ENCODE peak calls at places on chromosomes 5 and 9, in four cellular contexts. R is fibroblast of the aortic adventitia, L is GM06990, D is HFFc6. Y is an unnamed sample.

GRCh38 chr9:136339173-136339957 is 12.0 kb downstream of the GPSM1 start:
- DNase-seq in R (peak), D (no peak), L (peak), Y (peak)

GRCh38 chr9:132489536-132489935 is 79.5 kb downstream of the CFAP77 start:
- DNase-seq in D (no peak), L (no peak), R (no peak), Y (no peak)

GRCh38 chr5:13946111-13946510 is 1.6 kb upstream of the DNAH5 start:
- DNase-seq in L (no peak), D (no peak), R (peak), Y (no peak)

GRCh38 chr5:142674438-142675210 is 11.3 kb downstream of the FGF1 start:
- DNase-seq in D (peak), L (no peak), R (peak), Y (no peak)

GRCh38 chr5:127297348-127298035 is 6.9 kb downstream of the MEGF10 start:
- DNase-seq in D (no peak), R (no peak), L (no peak), Y (no peak)

GRCh38 chr9:78122631-78123030 is 91.0 kb upstream of the GNAQ start:
- DNase-seq in R (peak), D (no peak), L (no peak), Y (no peak)

GRCh38 chr5:126988021-126988569 is 42.3 kb downstream of the MARCHF3 start:
- DNase-seq in L (peak), D (no peak), R (no peak), Y (peak)

GRCh38 chr9:136231478-136232297 is 13.9 kb downstream of the QSOX2 start:
- DNase-seq in L (no peak), R (no peak), D (no peak), Y (no peak)

GRCh38 chr5:11273180-11273882 is 512.3 kb upstream of the DAP start:
- DNase-seq in D (no peak), R (no peak), L (no peak), Y (no peak)

GRCh38 chr9:93111001-93111370 is 15.0 kb downstream of the CARD19 start:
- DNase-seq in L (no peak), R (no peak), D (no peak), Y (no peak)

GRCh38 chr9:112705773-112706427 is 12.0 kb downstream of the INIP start:
- DNase-seq in L (no peak), R (peak), D (peak), Y (no peak)

GRCh38 chr5:86968311-86968753 is 299.4 kb upstream of the RASA1 start:
- DNase-seq in R (peak), D (peak), L (no peak), Y (peak)

GRCh38 chr9:137117269-137117731 is 2.8 kb upstream of the DPP7 start:
- DNase-seq in D (no peak), L (no peak), R (no peak), Y (peak)

GRCh38 chr5:153079396-153079795 is 411.1 kb upstream of the GRIA1 start:
- DNase-seq in L (no peak), D (no peak), R (no peak), Y (no peak)

GRCh38 chr5:34497031-34497808 is 158.9 kb upstream of the RAI14 start:
- DNase-seq in D (no peak), R (peak), L (peak), Y (no peak)

GRCh38 chr9:113139225-113139829 is 11.5 kb upstream of the SLC31A2 start:
- DNase-seq in R (no peak), D (no peak), L (no peak), Y (no peak)

GRCh38 chr5:134511796-134512660 is 13.4 kb upstream of the JADE2 start:
- DNase-seq in L (no peak), R (peak), D (peak), Y (no peak)

GRCh38 chr5:140042551-140043507 is at the start of gene NRG2:
- DNase-seq in D (peak), R (peak), L (peak), Y (peak)

GRCh38 chr5:83895860-83896259 is 175.2 kb upstream of the HAPLN1 start:
- DNase-seq in L (no peak), R (peak), D (no peak), Y (no peak)

GRCh38 chr5:179914032-179914755 is 6.5 kb upstream of the TBC1D9B start:
- DNase-seq in D (peak), R (peak), L (no peak), Y (no peak)

GRCh38 chr5:79959407-79959806 is 31.7 kb downstream of the MTX3 start:
- DNase-seq in L (no peak), R (no peak), D (no peak), Y (no peak)

GRCh38 chr5:93621340-93621872 is 38.4 kb downstream of the NR2F1 start:
- DNase-seq in R (no peak), D (no peak), L (no peak), Y (no peak)

GRCh38 chr5:158514353-158514960 is 585.3 kb downstream of the EBF1 start:
- DNase-seq in R (peak), L (no peak), D (no peak), Y (no peak)

GRCh38 chr5:150846651-150847333 is 471 bp downstream of the IRGM start:
- DNase-seq in R (peak), L (peak), D (peak), Y (peak)

GRCh38 chr5:17216974-17217325 is 481 bp upstream of the BASP1 start:
- DNase-seq in D (no peak), R (peak), L (no peak), Y (no peak)

GRCh38 chr5:73534001-73534547 is 31.4 kb downstream of the ANKRA2 start:
- DNase-seq in L (no peak), D (peak), R (peak), Y (no peak)

GRCh38 chr9:81562221-81563019 is 126.9 kb downstream of the TLE1 start:
- DNase-seq in L (no peak), D (peak), R (peak), Y (no peak)

GRCh38 chr9:86387376-86387775 is 33.2 kb upstream of the TUT7 start:
- DNase-seq in R (no peak), L (no peak), D (no peak), Y (no peak)

GRCh38 chr9:94627287-94627686 is 12.0 kb downstream of the FBP1 start:
- DNase-seq in L (no peak), R (no peak), D (no peak), Y (no peak)

GRCh38 chr5:131814990-131815389 is 18.2 kb upstream of the FNIP1 start:
- DNase-seq in D (peak), L (no peak), R (peak), Y (no peak)

GRCh38 chr5:177335701-177336065 is 15.8 kb downstream of the LMAN2 start:
- DNase-seq in D (no peak), R (no peak), L (no peak), Y (no peak)

GRCh38 chr5:41009228-41009627 is 61.9 kb downstream of the MROH2B start:
- DNase-seq in D (peak), L (no peak), R (peak), Y (no peak)

DNA sequence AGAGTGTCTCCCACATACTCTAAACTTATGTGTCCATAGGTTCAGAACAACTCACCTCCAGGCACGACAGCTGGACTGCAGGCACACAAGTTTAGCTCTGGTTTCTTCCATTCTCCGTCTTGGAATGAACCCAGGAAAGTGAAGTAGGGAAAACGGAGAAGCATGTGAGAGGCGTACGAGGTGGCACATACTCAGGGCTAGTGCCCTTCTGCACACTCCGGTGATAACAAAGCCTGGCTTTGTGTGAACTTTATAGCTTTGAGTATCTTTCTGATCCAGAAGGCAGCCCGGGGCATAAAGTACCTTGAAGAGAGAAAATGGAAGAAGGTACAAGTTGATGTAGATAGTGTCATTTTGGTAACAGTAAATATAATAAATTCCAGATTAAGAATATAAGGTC is 11.1 kb upstream of the HTR4 start:
- DNase-seq in L (no peak), D (no peak), R (no peak), Y (no peak)
- TF ChIP-seq CTCF in L (no peak), D (no peak), R (no peak), Y (no peak)

GRCh38 chr9:104073770-104074133 is 20.4 kb upstream of the SMC2 start:
- DNase-seq in D (no peak), L (no peak), R (no peak), Y (no peak)

GRCh38 chr9:104073098-104073769 is 20.9 kb upstream of the SMC2 start:
- DNase-seq in D (no peak), R (no peak), L (no peak), Y (no peak)

GRCh38 chr9:104075801-104076753 is 18.0 kb upstream of the SMC2 start:
- DNase-seq in D (peak), L (no peak), R (peak), Y (no peak)

GRCh38 chr9:104071589-104071988 is 22.5 kb upstream of the SMC2 start:
- DNase-seq in D (no peak), R (no peak), L (no peak), Y (no peak)

DNA sequence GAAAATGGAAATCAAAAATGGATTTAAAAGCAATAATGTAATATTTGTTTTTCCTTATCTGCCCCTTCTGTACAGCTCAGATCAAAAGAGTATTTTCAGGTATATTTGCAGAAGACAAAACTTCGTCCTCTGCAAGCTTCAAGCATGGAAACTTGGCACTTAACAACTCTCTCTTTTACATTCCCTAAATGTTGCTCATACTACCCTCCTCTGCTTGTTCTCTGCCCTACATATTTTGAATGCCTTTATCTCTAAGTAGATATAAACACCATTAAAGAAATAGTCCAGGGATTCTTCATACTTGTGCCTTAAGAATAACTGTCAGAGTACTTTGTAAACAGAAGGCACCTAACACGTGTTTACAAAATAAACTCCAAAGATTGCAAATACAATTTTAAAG is 19.2 kb upstream of the SMC2 start:
- DNase-seq in L (no peak), R (peak), D (peak), Y (no peak)
- TF ChIP-seq CTCF in L (no peak), R (no peak), D (no peak), Y (no peak)

GRCh38 chr9:36189978-36190377 is 743 bp upstream of the CLTA start:
- DNase-seq in R (no peak), L (no peak), D (no peak), Y (no peak)

GRCh38 chr9:36191696-36192095 is 975 bp downstream of the CLTA start:
- DNase-seq in L (no peak), D (no peak), R (peak), Y (no peak)

GRCh38 chr9:36191290-36191645 is 547 bp downstream of the CLTA start:
- DNase-seq in L (no peak), R (peak), D (no peak), Y (no peak)

GRCh38 chr9:36192196-36192595 is 1.5 kb downstream of the CLTA start:
- DNase-seq in R (peak), L (no peak), D (no peak), Y (no peak)

DNA sequence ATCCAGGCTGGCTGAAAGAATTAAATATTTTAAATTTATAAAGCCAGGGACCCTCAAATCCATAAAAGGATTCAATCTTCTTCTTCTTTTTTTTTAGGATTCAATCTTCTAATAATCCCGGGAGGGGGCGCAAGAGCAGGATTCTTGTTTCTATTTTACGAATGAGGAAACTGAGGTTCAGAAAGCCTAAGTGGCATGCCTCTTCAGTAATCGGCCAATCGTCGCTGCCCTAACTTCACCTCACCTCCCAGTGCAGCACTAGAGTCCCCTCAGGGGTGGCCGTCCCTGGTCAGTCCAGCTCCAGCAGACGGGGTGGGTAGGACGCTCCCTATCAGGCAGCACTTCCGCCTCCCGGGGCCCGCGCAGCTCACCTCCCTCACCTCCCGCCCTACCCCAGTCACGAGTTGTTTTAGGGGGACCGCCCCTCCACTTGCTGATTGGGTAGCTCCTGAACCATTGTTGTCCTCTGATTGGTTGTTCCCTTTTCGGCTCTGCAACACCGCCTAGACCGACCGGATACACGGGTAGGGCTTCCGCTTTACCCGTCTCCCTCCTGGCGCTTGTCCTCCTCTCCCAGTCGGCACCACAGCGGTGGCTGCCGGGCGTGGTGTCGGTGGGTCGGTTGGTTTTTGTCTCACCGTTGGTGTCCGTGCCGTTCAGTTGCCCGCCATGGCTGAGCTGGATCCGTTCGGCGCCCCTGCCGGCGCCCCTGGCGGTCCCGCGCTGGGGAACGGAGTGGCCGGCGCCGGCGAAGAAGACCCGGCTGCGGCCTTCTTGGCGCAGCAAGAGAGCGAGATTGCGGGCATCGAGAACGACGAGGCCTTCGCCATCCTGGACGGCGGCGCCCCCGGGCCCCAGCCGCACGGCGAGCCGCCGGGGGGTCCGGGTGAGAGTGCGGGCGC is at the start of gene CLTA:
- DNase-seq in R (peak), L (peak), D (peak), Y (peak)
- TF ChIP-seq CTCF in R (peak), L (peak), D (peak), Y (peak)

GRCh38 chr9:21967169-21967568 is 27.0 kb downstream of the CDKN2A start:
- DNase-seq in D (no peak), R (no peak), L (no peak), Y (no peak)

GRCh38 chr9:21966140-21966851 is 27.9 kb downstream of the CDKN2A start:
- DNase-seq in R (no peak), D (no peak), L (no peak), Y (no peak)

GRCh38 chr9:21967707-21968106 is 26.5 kb downstream of the CDKN2A start:
- DNase-seq in D (no peak), R (no peak), L (no peak), Y (no peak)

GRCh38 chr9:21964925-21965385 is 29.2 kb downstream of the CDKN2A start:
- DNase-seq in L (peak), R (peak), D (no peak), Y (peak)

GRCh38 chr9:21965401-21965951 is 28.7 kb downstream of the CDKN2A start:
- DNase-seq in D (peak), L (peak), R (peak), Y (peak)
- TF ChIP-seq CTCF in D (peak), L (peak), R (peak), Y (peak)

DNA sequence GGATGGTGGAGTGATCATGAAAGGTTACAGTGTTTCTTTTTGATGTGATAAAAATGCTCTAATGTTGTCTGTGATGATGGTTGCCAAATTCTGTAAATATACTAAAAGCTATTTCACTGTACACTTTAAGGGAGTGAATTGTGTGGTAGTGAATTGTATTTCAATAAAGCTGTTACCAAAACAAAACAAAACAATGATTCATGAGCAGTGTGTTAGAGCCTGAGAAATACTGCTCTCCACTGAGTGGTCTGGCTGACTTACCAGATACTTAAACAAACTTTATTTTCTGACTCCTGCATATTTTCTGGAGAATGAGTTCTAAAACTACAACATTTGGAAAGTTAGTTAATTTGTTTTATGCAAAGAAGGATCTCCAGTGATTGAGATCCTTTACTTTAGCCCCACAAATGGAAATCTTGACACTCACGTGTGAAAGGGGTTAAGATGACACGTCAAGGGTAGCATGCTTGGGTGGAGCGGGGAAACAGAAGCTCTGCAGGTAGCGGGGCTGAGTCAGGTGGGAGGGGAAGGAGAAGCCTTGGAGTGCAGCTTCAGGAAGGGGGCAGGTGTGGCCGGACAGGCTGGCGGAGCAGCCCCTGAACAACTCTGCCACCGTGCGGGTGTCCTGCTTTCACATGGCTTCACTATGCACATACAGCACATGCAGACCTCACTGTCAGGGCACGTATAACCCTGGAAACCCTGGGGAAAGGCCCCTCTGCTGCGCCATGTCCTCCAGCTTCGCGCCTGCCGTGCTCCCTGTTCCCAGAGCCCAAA is 256.7 kb downstream of the IRX1 start:
- DNase-seq in R (no peak), D (no peak), L (no peak), Y (no peak)
- TF ChIP-seq CTCF in R (no peak), D (no peak), L (no peak), Y (no peak)

GRCh38 chr5:155150012-155150411 is 136.5 kb downstream of the KIF4B start:
- DNase-seq in D (no peak), L (no peak), R (no peak), Y (no peak)

GRCh38 chr5:155144956-155145355 is 131.4 kb downstream of the KIF4B start:
- DNase-seq in D (no peak), L (no peak), R (no peak), Y (no peak)

GRCh38 chr5:155148694-155149093 is 135.1 kb downstream of the KIF4B start:
- DNase-seq in D (no peak), R (no peak), L (no peak), Y (no peak)

DNA sequence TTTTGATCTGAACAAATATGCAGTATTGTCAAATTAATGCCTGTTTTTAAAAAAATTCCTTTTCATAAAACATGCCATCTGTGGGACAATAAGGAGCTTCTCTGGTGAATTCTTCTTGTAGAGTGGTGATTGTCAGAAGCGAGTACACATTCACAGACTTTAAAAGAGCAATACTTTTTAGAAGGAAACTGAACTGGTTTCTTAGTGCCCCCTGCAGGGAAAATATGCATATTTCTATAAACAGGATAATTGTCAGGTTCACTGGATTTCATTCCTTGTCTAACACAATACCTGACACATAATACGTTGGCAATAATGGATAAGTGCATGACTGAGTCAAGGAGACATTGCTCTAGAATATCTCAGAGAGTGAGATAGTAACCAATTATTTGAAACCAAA is 133.7 kb downstream of the KIF4B start:
- DNase-seq in D (peak), L (no peak), R (peak), Y (no peak)
- TF ChIP-seq CTCF in D (peak), L (peak), R (no peak), Y (no peak)

GRCh38 chr5:125826214-125826613 is 597.0 kb upstream of the GRAMD2B start:
- DNase-seq in L (no peak), D (no peak), R (no peak), Y (no peak)
- TF ChIP-seq CTCF in L (no peak), D (no peak), R (no peak), Y (no peak)

Y was measured in GM13976.